ENCODE peak calls at places on chromosomes 7 and 10, in six cellular contexts. One of them, this sample, is unnamed.
A peak's percentile ranks its signal among the peaks of the same experiment; 100 is the strongest.

GRCh38 chr7:51012569-51013217 is 230.0 kb upstream of the GRB10 start:
- DNase-seq in activated T-cell treated with anti-CD3 and anti-CD28 coated beads for 24 hours: no peak
- DNase-seq in HuH-7.5: no peak
- DNase-seq in astrocyte of the spinal cord: no peak
- DNase-seq in natural killer cell: no peak
- DNase-seq in GM12891: no peak
- DNase-seq in this sample: no peak

GRCh38 chr10:50527438-50528043 is 96.2 kb downstream of the SGMS1 start:
- DNase-seq in astrocyte of the spinal cord: no peak
- DNase-seq in HuH-7.5: no peak
- DNase-seq in GM12891: no peak
- DNase-seq in natural killer cell: no peak
- DNase-seq in activated T-cell treated with anti-CD3 and anti-CD28 coated beads for 24 hours: no peak
- DNase-seq in this sample: no peak

GRCh38 chr7:45574521-45575500 is 643 bp downstream of the ADCY1 start:
- DNase-seq in astrocyte of the spinal cord: peak; percentile 45
- DNase-seq in HuH-7.5: peak; percentile 89
- DNase-seq in GM12891: peak; percentile 77
- DNase-seq in natural killer cell: no peak
- DNase-seq in activated T-cell treated with anti-CD3 and anti-CD28 coated beads for 24 hours: no peak
- DNase-seq in this sample: peak; percentile 43

GRCh38 chr7:111147708-111148107 is 56.8 kb downstream of the LRRN3 start:
- DNase-seq in GM12891: no peak
- DNase-seq in astrocyte of the spinal cord: no peak
- DNase-seq in HuH-7.5: no peak
- DNase-seq in activated T-cell treated with anti-CD3 and anti-CD28 coated beads for 24 hours: no peak
- DNase-seq in natural killer cell: no peak
- DNase-seq in this sample: no peak

GRCh38 chr7:73828107-73828803 is 2.5 kb upstream of the CLDN4 start:
- DNase-seq in activated T-cell treated with anti-CD3 and anti-CD28 coated beads for 24 hours: no peak
- DNase-seq in HuH-7.5: no peak
- DNase-seq in astrocyte of the spinal cord: no peak
- DNase-seq in GM12891: no peak
- DNase-seq in natural killer cell: no peak
- DNase-seq in this sample: peak; percentile 69

GRCh38 chr10:117477241-117477947 is 65.2 kb upstream of the EMX2 start:
- DNase-seq in activated T-cell treated with anti-CD3 and anti-CD28 coated beads for 24 hours: no peak
- DNase-seq in natural killer cell: no peak
- DNase-seq in astrocyte of the spinal cord: no peak
- DNase-seq in GM12891: no peak
- DNase-seq in HuH-7.5: no peak
- DNase-seq in this sample: no peak

GRCh38 chr10:92573091-92573797 is 649 bp downstream of the IDE start:
- DNase-seq in GM12891: no peak
- DNase-seq in astrocyte of the spinal cord: peak; percentile 46
- DNase-seq in natural killer cell: no peak
- DNase-seq in HuH-7.5: peak; percentile 37
- DNase-seq in activated T-cell treated with anti-CD3 and anti-CD28 coated beads for 24 hours: peak; percentile 10
- DNase-seq in this sample: peak; percentile 30

GRCh38 chr10:49281461-49281860 is 17.5 kb upstream of the C10orf71 start:
- DNase-seq in HuH-7.5: no peak
- DNase-seq in natural killer cell: peak; percentile 13
- DNase-seq in activated T-cell treated with anti-CD3 and anti-CD28 coated beads for 24 hours: no peak
- DNase-seq in astrocyte of the spinal cord: no peak
- DNase-seq in GM12891: no peak
- DNase-seq in this sample: no peak

GRCh38 chr7:96794063-96794462 is 84.4 kb upstream of the SEM1 start:
- DNase-seq in HuH-7.5: no peak
- DNase-seq in natural killer cell: no peak
- DNase-seq in activated T-cell treated with anti-CD3 and anti-CD28 coated beads for 24 hours: no peak
- DNase-seq in astrocyte of the spinal cord: no peak
- DNase-seq in GM12891: no peak
- DNase-seq in this sample: no peak

GRCh38 chr7:96093435-96093834 is 228.5 kb downstream of the SLC25A13 start:
- DNase-seq in astrocyte of the spinal cord: peak; percentile 84
- DNase-seq in activated T-cell treated with anti-CD3 and anti-CD28 coated beads for 24 hours: no peak
- DNase-seq in HuH-7.5: no peak
- DNase-seq in GM12891: no peak
- DNase-seq in natural killer cell: no peak
- DNase-seq in this sample: no peak

GRCh38 chr10:14562197-14562596 is 212.5 kb downstream of the FAM107B start:
- DNase-seq in GM12891: no peak
- DNase-seq in natural killer cell: no peak
- DNase-seq in activated T-cell treated with anti-CD3 and anti-CD28 coated beads for 24 hours: no peak
- DNase-seq in HuH-7.5: no peak
- DNase-seq in astrocyte of the spinal cord: no peak
- DNase-seq in this sample: no peak

GRCh38 chr10:22631646-22632278 is 82.6 kb downstream of the PIP4K2A start:
- DNase-seq in HuH-7.5: no peak
- DNase-seq in astrocyte of the spinal cord: peak; percentile 50
- DNase-seq in GM12891: no peak
- DNase-seq in natural killer cell: no peak
- DNase-seq in activated T-cell treated with anti-CD3 and anti-CD28 coated beads for 24 hours: no peak
- DNase-seq in this sample: no peak

GRCh38 chr10:50552771-50553535 is 70.8 kb downstream of the SGMS1 start:
- DNase-seq in activated T-cell treated with anti-CD3 and anti-CD28 coated beads for 24 hours: no peak
- DNase-seq in GM12891: no peak
- DNase-seq in astrocyte of the spinal cord: no peak
- DNase-seq in natural killer cell: peak; percentile 29
- DNase-seq in HuH-7.5: no peak
- DNase-seq in this sample: no peak

GRCh38 chr10:79264942-79265341 is 82.3 kb upstream of the PPIF start:
- DNase-seq in activated T-cell treated with anti-CD3 and anti-CD28 coated beads for 24 hours: no peak
- DNase-seq in natural killer cell: no peak
- DNase-seq in HuH-7.5: peak; percentile 46
- DNase-seq in astrocyte of the spinal cord: no peak
- DNase-seq in GM12891: no peak
- DNase-seq in this sample: no peak

GRCh38 chr7:26155531-26156375 is 3.8 kb downstream of the NFE2L3 start:
- DNase-seq in astrocyte of the spinal cord: peak; percentile 38
- DNase-seq in HuH-7.5: no peak
- DNase-seq in activated T-cell treated with anti-CD3 and anti-CD28 coated beads for 24 hours: no peak
- DNase-seq in GM12891: no peak
- DNase-seq in natural killer cell: no peak
- DNase-seq in this sample: peak; percentile 47

GRCh38 chr10:78850611-78851010 is 218.2 kb upstream of the ZMIZ1 start:
- DNase-seq in natural killer cell: no peak
- DNase-seq in GM12891: no peak
- DNase-seq in astrocyte of the spinal cord: no peak
- DNase-seq in activated T-cell treated with anti-CD3 and anti-CD28 coated beads for 24 hours: no peak
- DNase-seq in HuH-7.5: no peak
- DNase-seq in this sample: no peak

GRCh38 chr10:95864906-95865813 is 42.6 kb upstream of the CC2D2B start:
- DNase-seq in GM12891: peak; percentile 24
- DNase-seq in natural killer cell: peak; percentile 27
- DNase-seq in activated T-cell treated with anti-CD3 and anti-CD28 coated beads for 24 hours: no peak
- DNase-seq in astrocyte of the spinal cord: peak; percentile 79
- DNase-seq in HuH-7.5: peak; percentile 36
- DNase-seq in this sample: peak; percentile 45

GRCh38 chr7:40221836-40222235 is 87.0 kb downstream of the SUGCT start:
- DNase-seq in activated T-cell treated with anti-CD3 and anti-CD28 coated beads for 24 hours: no peak
- DNase-seq in GM12891: no peak
- DNase-seq in astrocyte of the spinal cord: peak; percentile 97
- DNase-seq in HuH-7.5: no peak
- DNase-seq in natural killer cell: no peak
- DNase-seq in this sample: peak; percentile 76

GRCh38 chr7:55303220-55303619 is 61.9 kb upstream of the LANCL2 start:
- DNase-seq in HuH-7.5: no peak
- DNase-seq in GM12891: no peak
- DNase-seq in activated T-cell treated with anti-CD3 and anti-CD28 coated beads for 24 hours: no peak
- DNase-seq in natural killer cell: no peak
- DNase-seq in astrocyte of the spinal cord: no peak
- DNase-seq in this sample: no peak

GRCh38 chr10:117005454-117006055 is 568 bp upstream of the SHTN1 start:
- DNase-seq in natural killer cell: no peak
- DNase-seq in activated T-cell treated with anti-CD3 and anti-CD28 coated beads for 24 hours: no peak
- DNase-seq in HuH-7.5: peak; percentile 44
- DNase-seq in GM12891: no peak
- DNase-seq in astrocyte of the spinal cord: no peak
- DNase-seq in this sample: peak; percentile 15

GRCh38 chr7:16753102-16753931 is at the start of gene TSPAN13:
- DNase-seq in astrocyte of the spinal cord: peak; percentile 73
- DNase-seq in GM12891: peak; percentile 13
- DNase-seq in activated T-cell treated with anti-CD3 and anti-CD28 coated beads for 24 hours: peak; percentile 26
- DNase-seq in HuH-7.5: peak; percentile 82
- DNase-seq in natural killer cell: peak; percentile 29
- DNase-seq in this sample: peak; percentile 76

GRCh38 chr7:28686418-28686800 is 271.7 kb downstream of the TRIL start:
- DNase-seq in natural killer cell: no peak
- DNase-seq in GM12891: no peak
- DNase-seq in activated T-cell treated with anti-CD3 and anti-CD28 coated beads for 24 hours: no peak
- DNase-seq in astrocyte of the spinal cord: peak; percentile 84
- DNase-seq in HuH-7.5: peak; percentile 16
- DNase-seq in this sample: peak; percentile 25

GRCh38 chr10:52644678-52645434 is 127.7 kb downstream of the MBL2 start:
- DNase-seq in natural killer cell: no peak
- DNase-seq in HuH-7.5: no peak
- DNase-seq in GM12891: no peak
- DNase-seq in activated T-cell treated with anti-CD3 and anti-CD28 coated beads for 24 hours: no peak
- DNase-seq in astrocyte of the spinal cord: peak; percentile 60
- DNase-seq in this sample: peak; percentile 43

GRCh38 chr10:98361131-98361633 is 53.8 kb downstream of the PYROXD2 start:
- DNase-seq in activated T-cell treated with anti-CD3 and anti-CD28 coated beads for 24 hours: peak; percentile 12
- DNase-seq in astrocyte of the spinal cord: peak; percentile 96
- DNase-seq in natural killer cell: no peak
- DNase-seq in GM12891: peak; percentile 60
- DNase-seq in HuH-7.5: no peak
- DNase-seq in this sample: peak; percentile 45

GRCh38 chr10:104441601-104442000 is 88.0 kb downstream of the CFAP58 start:
- DNase-seq in HuH-7.5: no peak
- DNase-seq in GM12891: no peak
- DNase-seq in activated T-cell treated with anti-CD3 and anti-CD28 coated beads for 24 hours: no peak
- DNase-seq in natural killer cell: no peak
- DNase-seq in astrocyte of the spinal cord: peak; percentile 96
- DNase-seq in this sample: peak; percentile 54

GRCh38 chr7:85521108-85521694 is 334.3 kb upstream of the SEMA3D start:
- DNase-seq in activated T-cell treated with anti-CD3 and anti-CD28 coated beads for 24 hours: no peak
- DNase-seq in astrocyte of the spinal cord: peak; percentile 6
- DNase-seq in HuH-7.5: no peak
- DNase-seq in GM12891: no peak
- DNase-seq in natural killer cell: no peak
- DNase-seq in this sample: no peak

GRCh38 chr10:47323636-47324299 is 1.5 kb downstream of the GDF2 start:
- DNase-seq in HuH-7.5: no peak
- DNase-seq in GM12891: no peak
- DNase-seq in activated T-cell treated with anti-CD3 and anti-CD28 coated beads for 24 hours: no peak
- DNase-seq in astrocyte of the spinal cord: no peak
- DNase-seq in natural killer cell: no peak
- DNase-seq in this sample: no peak

GRCh38 chr7:37201003-37201875 is 247.4 kb downstream of the ELMO1 start:
- DNase-seq in GM12891: peak; percentile 35
- DNase-seq in HuH-7.5: peak; percentile 66
- DNase-seq in natural killer cell: peak; percentile 38
- DNase-seq in activated T-cell treated with anti-CD3 and anti-CD28 coated beads for 24 hours: peak; percentile 32
- DNase-seq in astrocyte of the spinal cord: peak; percentile 78
- DNase-seq in this sample: peak; percentile 79

GRCh38 chr10:133381041-133381440 is 2.0 kb downstream of the PAOX start:
- DNase-seq in activated T-cell treated with anti-CD3 and anti-CD28 coated beads for 24 hours: no peak
- DNase-seq in natural killer cell: no peak
- DNase-seq in GM12891: no peak
- DNase-seq in astrocyte of the spinal cord: no peak
- DNase-seq in HuH-7.5: no peak
- DNase-seq in this sample: no peak

GRCh38 chr7:135761751-135762488 is 13.3 kb upstream of the FAM180A start:
- DNase-seq in GM12891: no peak
- DNase-seq in natural killer cell: no peak
- DNase-seq in astrocyte of the spinal cord: peak; percentile 63
- DNase-seq in HuH-7.5: no peak
- DNase-seq in activated T-cell treated with anti-CD3 and anti-CD28 coated beads for 24 hours: no peak
- DNase-seq in this sample: no peak

This sample was measured in HTR-8/SVneo.